ENCODE peak calls at places on chromosomes 7 and 10, in six cellular contexts. One of them, this sample, is unnamed.

GRCh38 chr10:75803816-75804576 is 372.6 kb downstream of the LRMDA start:
- DNase-seq in cardiac fibroblast: no peak
- DNase-seq in AG09309: no peak
- DNase-seq in Calu3: no peak
- DNase-seq in mammary epithelial cell: no peak
- DNase-seq in LNCaP clone FGC: no peak
- DNase-seq in this sample: peak

GRCh38 chr7:29881724-29882123 is 75.4 kb downstream of the WIPF3 start:
- DNase-seq in cardiac fibroblast: no peak
- DNase-seq in AG09309: no peak
- DNase-seq in Calu3: no peak
- DNase-seq in mammary epithelial cell: no peak
- DNase-seq in LNCaP clone FGC: no peak
- DNase-seq in this sample: peak

GRCh38 chr10:43827853-43828252 is 179.2 kb upstream of the ZNF32 start:
- DNase-seq in cardiac fibroblast: no peak
- DNase-seq in AG09309: no peak
- DNase-seq in Calu3: no peak
- DNase-seq in mammary epithelial cell: no peak
- DNase-seq in LNCaP clone FGC: no peak
- DNase-seq in this sample: no peak

GRCh38 chr10:133528296-133528844 is 1.2 kb downstream of the CYP2E1 start:
- DNase-seq in cardiac fibroblast: no peak
- DNase-seq in AG09309: no peak
- DNase-seq in Calu3: no peak
- DNase-seq in mammary epithelial cell: peak
- DNase-seq in LNCaP clone FGC: no peak
- DNase-seq in this sample: no peak

GRCh38 chr7:21167942-21168341 is 259.9 kb upstream of the SP4 start:
- DNase-seq in cardiac fibroblast: no peak
- DNase-seq in AG09309: no peak
- DNase-seq in Calu3: no peak
- DNase-seq in mammary epithelial cell: no peak
- DNase-seq in LNCaP clone FGC: no peak
- DNase-seq in this sample: no peak

GRCh38 chr7:94907420-94908203 is at the start of gene PPP1R9A:
- DNase-seq in cardiac fibroblast: no peak
- DNase-seq in AG09309: no peak
- DNase-seq in Calu3: peak
- DNase-seq in mammary epithelial cell: no peak
- DNase-seq in LNCaP clone FGC: no peak
- DNase-seq in this sample: peak

GRCh38 chr10:113007343-113007771 is 57.3 kb downstream of the TCF7L2 start:
- DNase-seq in cardiac fibroblast: no peak
- DNase-seq in AG09309: no peak
- DNase-seq in Calu3: no peak
- DNase-seq in mammary epithelial cell: no peak
- DNase-seq in LNCaP clone FGC: no peak
- DNase-seq in this sample: no peak

GRCh38 chr10:29689001-29689400 is 54.2 kb upstream of the SVIL start:
- DNase-seq in cardiac fibroblast: peak
- DNase-seq in AG09309: peak
- DNase-seq in Calu3: no peak
- DNase-seq in mammary epithelial cell: peak
- DNase-seq in LNCaP clone FGC: no peak
- DNase-seq in this sample: no peak

GRCh38 chr7:108016841-108017775 is 14.1 kb upstream of the LAMB1 start:
- DNase-seq in cardiac fibroblast: peak
- DNase-seq in AG09309: no peak
- DNase-seq in Calu3: no peak
- DNase-seq in mammary epithelial cell: peak
- DNase-seq in LNCaP clone FGC: no peak
- DNase-seq in this sample: no peak

GRCh38 chr10:74500026-74500704 is 326.2 kb upstream of the KAT6B start:
- DNase-seq in cardiac fibroblast: no peak
- DNase-seq in AG09309: no peak
- DNase-seq in Calu3: no peak
- DNase-seq in mammary epithelial cell: peak
- DNase-seq in LNCaP clone FGC: no peak
- DNase-seq in this sample: no peak

GRCh38 chr7:54788664-54789063 is 29.7 kb upstream of the SEC61G start:
- DNase-seq in cardiac fibroblast: peak
- DNase-seq in AG09309: peak
- DNase-seq in Calu3: peak
- DNase-seq in mammary epithelial cell: peak
- DNase-seq in LNCaP clone FGC: peak
- DNase-seq in this sample: peak

GRCh38 chr10:22344204-22344603 is 1.1 kb upstream of the SPAG6 start:
- DNase-seq in cardiac fibroblast: no peak
- DNase-seq in AG09309: no peak
- DNase-seq in Calu3: no peak
- DNase-seq in mammary epithelial cell: no peak
- DNase-seq in LNCaP clone FGC: no peak
- DNase-seq in this sample: no peak

GRCh38 chr10:15333909-15334649 is 37.0 kb downstream of the FAM171A1 start:
- DNase-seq in cardiac fibroblast: no peak
- DNase-seq in AG09309: no peak
- DNase-seq in Calu3: peak
- DNase-seq in mammary epithelial cell: no peak
- DNase-seq in LNCaP clone FGC: no peak
- DNase-seq in this sample: no peak

GRCh38 chr7:33118383-33118782 is 9.2 kb upstream of the RP9 start:
- DNase-seq in cardiac fibroblast: no peak
- DNase-seq in AG09309: no peak
- DNase-seq in Calu3: no peak
- DNase-seq in mammary epithelial cell: no peak
- DNase-seq in LNCaP clone FGC: no peak
- DNase-seq in this sample: no peak
- TF ChIP-seq CTCF in cardiac fibroblast: no peak
- TF ChIP-seq CTCF in AG09309: no peak
- TF ChIP-seq CTCF in Calu3: no peak
- TF ChIP-seq CTCF in mammary epithelial cell: no peak
- TF ChIP-seq CTCF in LNCaP clone FGC: no peak
- TF ChIP-seq CTCF in this sample: no peak

GRCh38 chr7:126436213-126436868 is 816.4 kb downstream of the GRM8 start:
- DNase-seq in cardiac fibroblast: no peak
- DNase-seq in AG09309: no peak
- DNase-seq in Calu3: no peak
- DNase-seq in mammary epithelial cell: no peak
- DNase-seq in LNCaP clone FGC: no peak
- DNase-seq in this sample: no peak
- TF ChIP-seq CTCF in cardiac fibroblast: no peak
- TF ChIP-seq CTCF in AG09309: no peak
- TF ChIP-seq CTCF in Calu3: no peak
- TF ChIP-seq CTCF in mammary epithelial cell: no peak
- TF ChIP-seq CTCF in LNCaP clone FGC: no peak
- TF ChIP-seq CTCF in this sample: no peak

DNA sequence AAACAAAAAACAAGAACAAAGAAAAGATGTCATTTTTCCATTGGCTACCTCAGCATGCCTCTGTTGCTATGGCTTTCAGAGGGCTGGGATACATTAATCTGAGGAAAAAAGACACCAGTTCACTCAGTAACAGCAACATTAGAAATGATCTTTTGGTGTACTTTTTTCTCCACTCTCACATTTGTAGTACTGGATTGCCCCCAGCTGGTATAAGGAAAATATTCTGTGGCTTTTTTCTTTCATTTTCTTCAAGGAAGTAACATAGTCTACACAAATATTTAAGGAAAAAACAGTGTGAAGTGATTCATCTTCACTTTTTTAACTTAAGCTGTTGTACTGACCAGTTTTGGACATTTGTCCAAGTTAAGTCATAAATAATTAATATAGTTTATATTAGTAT is 482.3 kb downstream of the SORCS1 start:
- DNase-seq in cardiac fibroblast: peak
- DNase-seq in AG09309: no peak
- DNase-seq in Calu3: no peak
- DNase-seq in mammary epithelial cell: no peak
- DNase-seq in LNCaP clone FGC: no peak
- DNase-seq in this sample: no peak
- TF ChIP-seq CTCF in cardiac fibroblast: no peak
- TF ChIP-seq CTCF in AG09309: no peak
- TF ChIP-seq CTCF in Calu3: no peak
- TF ChIP-seq CTCF in mammary epithelial cell: peak
- TF ChIP-seq CTCF in LNCaP clone FGC: no peak
- TF ChIP-seq CTCF in this sample: no peak

GRCh38 chr10:100481462-100482081 is 18.8 kb downstream of the WNT8B start:
- DNase-seq in cardiac fibroblast: peak
- DNase-seq in AG09309: peak
- DNase-seq in Calu3: peak
- DNase-seq in mammary epithelial cell: peak
- DNase-seq in LNCaP clone FGC: peak
- DNase-seq in this sample: peak
- TF ChIP-seq CTCF in cardiac fibroblast: no peak
- TF ChIP-seq CTCF in AG09309: no peak
- TF ChIP-seq CTCF in Calu3: no peak
- TF ChIP-seq CTCF in mammary epithelial cell: no peak
- TF ChIP-seq CTCF in LNCaP clone FGC: no peak
- TF ChIP-seq CTCF in this sample: no peak

GRCh38 chr7:76333388-76334101 is 25.2 kb downstream of the YWHAG start:
- DNase-seq in cardiac fibroblast: peak
- DNase-seq in AG09309: no peak
- DNase-seq in Calu3: no peak
- DNase-seq in mammary epithelial cell: no peak
- DNase-seq in LNCaP clone FGC: no peak
- DNase-seq in this sample: peak

GRCh38 chr7:76330673-76331072 is 28.1 kb downstream of the YWHAG start:
- DNase-seq in cardiac fibroblast: no peak
- DNase-seq in AG09309: no peak
- DNase-seq in Calu3: no peak
- DNase-seq in mammary epithelial cell: no peak
- DNase-seq in LNCaP clone FGC: no peak
- DNase-seq in this sample: no peak

GRCh38 chr7:76334320-76334967 is 24.3 kb downstream of the YWHAG start:
- DNase-seq in cardiac fibroblast: no peak
- DNase-seq in AG09309: no peak
- DNase-seq in Calu3: no peak
- DNase-seq in mammary epithelial cell: no peak
- DNase-seq in LNCaP clone FGC: no peak
- DNase-seq in this sample: no peak

GRCh38 chr7:76330245-76330644 is 27.8 kb downstream of the HSPB1 start:
- DNase-seq in cardiac fibroblast: no peak
- DNase-seq in AG09309: no peak
- DNase-seq in Calu3: no peak
- DNase-seq in mammary epithelial cell: no peak
- DNase-seq in LNCaP clone FGC: no peak
- DNase-seq in this sample: no peak

GRCh38 chr7:76332073-76332472 is 26.7 kb downstream of the YWHAG start:
- DNase-seq in cardiac fibroblast: no peak
- DNase-seq in AG09309: no peak
- DNase-seq in Calu3: no peak
- DNase-seq in mammary epithelial cell: no peak
- DNase-seq in LNCaP clone FGC: no peak
- DNase-seq in this sample: no peak
- TF ChIP-seq CTCF in cardiac fibroblast: no peak
- TF ChIP-seq CTCF in AG09309: no peak
- TF ChIP-seq CTCF in Calu3: no peak
- TF ChIP-seq CTCF in mammary epithelial cell: no peak
- TF ChIP-seq CTCF in LNCaP clone FGC: no peak
- TF ChIP-seq CTCF in this sample: no peak

GRCh38 chr7:18082169-18082568 is 54.5 kb upstream of the PRPS1L1 start:
- DNase-seq in cardiac fibroblast: no peak
- DNase-seq in AG09309: no peak
- DNase-seq in Calu3: no peak
- DNase-seq in mammary epithelial cell: no peak
- DNase-seq in LNCaP clone FGC: no peak
- DNase-seq in this sample: no peak
- TF ChIP-seq CTCF in cardiac fibroblast: no peak
- TF ChIP-seq CTCF in AG09309: no peak
- TF ChIP-seq CTCF in Calu3: no peak
- TF ChIP-seq CTCF in mammary epithelial cell: no peak
- TF ChIP-seq CTCF in LNCaP clone FGC: no peak
- TF ChIP-seq CTCF in this sample: no peak

DNA sequence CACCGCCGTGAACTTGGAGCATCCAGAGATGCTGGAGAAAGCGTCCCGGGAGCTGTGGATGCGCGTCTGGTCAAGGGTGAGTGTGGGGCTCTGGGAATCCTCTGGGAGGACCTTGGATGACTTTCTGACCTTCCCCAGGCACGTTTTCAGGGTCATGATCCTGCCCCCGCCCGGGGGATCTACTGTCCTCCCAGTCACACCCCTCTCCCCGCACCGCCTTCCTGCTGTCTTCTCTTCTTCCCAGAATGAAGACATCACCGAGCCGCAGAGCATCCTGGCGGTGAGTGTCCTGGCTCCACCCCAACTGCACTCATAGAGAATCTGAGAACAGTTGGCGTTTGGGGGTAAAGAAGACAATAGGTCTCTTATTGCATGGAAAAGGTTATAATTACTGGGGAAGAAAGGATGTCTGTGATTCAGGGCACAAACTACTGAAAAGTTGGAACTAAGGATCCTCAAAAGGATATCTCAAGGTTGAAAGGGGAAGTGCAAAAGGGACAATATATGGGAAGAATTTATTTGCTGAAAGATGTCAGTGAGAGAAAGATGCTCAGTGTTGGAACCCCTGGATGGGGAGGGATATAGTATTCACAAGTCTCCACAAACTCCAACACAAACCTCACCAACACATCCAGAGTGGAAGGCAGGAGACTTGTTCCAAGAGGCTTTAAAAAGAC is 1.9 kb downstream of the GSTK1 start:
- DNase-seq in cardiac fibroblast: no peak
- DNase-seq in AG09309: no peak
- DNase-seq in Calu3: no peak
- DNase-seq in mammary epithelial cell: no peak
- DNase-seq in LNCaP clone FGC: no peak
- DNase-seq in this sample: no peak
- TF ChIP-seq CTCF in cardiac fibroblast: no peak
- TF ChIP-seq CTCF in AG09309: no peak
- TF ChIP-seq CTCF in Calu3: no peak
- TF ChIP-seq CTCF in mammary epithelial cell: no peak
- TF ChIP-seq CTCF in LNCaP clone FGC: no peak
- TF ChIP-seq CTCF in this sample: no peak

DNA sequence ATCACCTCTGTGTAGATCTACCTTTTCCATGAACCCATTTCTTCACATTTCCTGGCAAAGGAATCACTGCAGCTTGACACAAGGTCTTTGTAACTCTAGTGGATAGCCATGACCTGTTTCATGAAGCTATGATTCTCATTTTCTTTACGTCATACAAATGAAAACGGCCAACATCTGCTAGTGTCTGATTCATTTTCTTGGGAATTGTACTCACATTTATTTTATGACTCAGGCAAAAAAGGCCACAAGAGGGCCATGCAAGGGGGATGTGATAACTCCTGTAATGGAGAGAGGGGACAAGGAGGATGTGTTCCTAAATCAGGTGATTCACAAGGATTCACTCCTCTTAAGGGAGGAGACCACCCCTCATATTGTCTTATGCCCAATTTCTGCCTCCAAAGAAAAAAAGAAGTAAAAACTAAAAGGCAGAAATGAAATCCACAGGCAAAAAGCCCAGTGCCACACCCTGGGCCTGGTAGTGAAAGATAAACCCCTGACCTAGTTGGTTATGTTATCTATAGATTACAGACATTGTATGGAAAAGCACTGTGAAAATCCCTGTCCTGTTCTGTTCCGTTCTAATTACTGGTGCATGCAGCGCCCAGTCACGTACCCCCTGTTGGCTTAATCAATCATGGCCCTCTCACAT is 249.9 kb downstream of the IPMK start:
- DNase-seq in cardiac fibroblast: peak
- DNase-seq in AG09309: peak
- DNase-seq in Calu3: peak
- DNase-seq in mammary epithelial cell: peak
- DNase-seq in LNCaP clone FGC: no peak
- DNase-seq in this sample: no peak
- TF ChIP-seq CTCF in cardiac fibroblast: peak
- TF ChIP-seq CTCF in AG09309: peak
- TF ChIP-seq CTCF in Calu3: peak
- TF ChIP-seq CTCF in mammary epithelial cell: peak
- TF ChIP-seq CTCF in LNCaP clone FGC: no peak
- TF ChIP-seq CTCF in this sample: no peak